ENCODE peak calls at places on chromosomes 2 and 18, in six cellular contexts. Z, F, O, R, L and P are unnamed samples.

GRCh38 chr2:29747786-29748470 is 173.5 kb downstream of the ALK start:
- DNase-seq in Z (peak; percentile 3), F (no peak), O (peak; percentile 93), R (peak; percentile 77), L (peak; percentile 7), P (no peak)

GRCh38 chr2:108988796-108989713 is at the start of gene EDAR:
- DNase-seq in Z (peak; percentile 18), F (no peak), O (no peak), R (peak; percentile 64), L (peak; percentile 54), P (peak; percentile 77)

GRCh38 chr2:149648282-149649030 is 60.9 kb upstream of the MMADHC start:
- DNase-seq in Z (peak; percentile 3), F (no peak), O (peak; percentile 99), R (peak; percentile 17), L (no peak), P (no peak)

GRCh38 chr2:73717251-73717606 is 19.9 kb downstream of the TPRKB start:
- DNase-seq in Z (no peak), F (no peak), O (no peak), R (no peak), L (no peak), P (no peak)

GRCh38 chr2:162256621-162257020 is 13.4 kb upstream of the FAP start:
- DNase-seq in Z (no peak), F (no peak), O (peak; percentile 37), R (no peak), L (no peak), P (no peak)

GRCh38 chr2:10036095-10036879 is 7.1 kb upstream of the KLF11 start:
- DNase-seq in Z (no peak), F (no peak), O (peak; percentile 63), R (peak; percentile 95), L (no peak), P (no peak)

GRCh38 chr2:139791330-139791729 is 1011.1 kb upstream of the NXPH2 start:
- DNase-seq in Z (no peak), F (no peak), O (no peak), R (no peak), L (no peak), P (no peak)

GRCh38 chr2:231701456-231702373 is 6.6 kb upstream of the PTMA start:
- DNase-seq in Z (no peak), F (no peak), O (peak; percentile 57), R (no peak), L (peak; percentile 45), P (no peak)

GRCh38 chr2:157261199-157261782 is 3.8 kb downstream of the GALNT5 start:
- DNase-seq in Z (peak; percentile 99), F (no peak), O (peak; percentile 75), R (peak; percentile 70), L (no peak), P (peak; percentile 8)

GRCh38 chr2:100819365-100820345 is at the start of gene NPAS2:
- DNase-seq in Z (no peak), F (no peak), O (peak; percentile 46), R (peak; percentile 47), L (peak; percentile 35), P (peak; percentile 67)

GRCh38 chr2:121363632-121364420 is 78.8 kb upstream of the TFCP2L1 start:
- DNase-seq in Z (no peak), F (no peak), O (peak; percentile 88), R (no peak), L (no peak), P (no peak)

GRCh38 chr2:161204846-161205245 is 44.6 kb downstream of the TANK start:
- DNase-seq in Z (no peak), F (no peak), O (peak; percentile 60), R (no peak), L (no peak), P (no peak)

GRCh38 chr2:232854082-232854481 is 16.0 kb upstream of the SNORC start:
- DNase-seq in Z (peak; percentile 89), F (no peak), O (peak; percentile 88), R (no peak), L (no peak), P (no peak)

GRCh38 chr2:196504788-196505187 is 134.7 kb upstream of the CCDC150 start:
- DNase-seq in Z (no peak), F (no peak), O (no peak), R (no peak), L (no peak), P (no peak)

GRCh38 chr18:48715651-48716354 is 177.0 kb downstream of the CTIF start:
- DNase-seq in Z (no peak), F (no peak), O (no peak), R (no peak), L (no peak), P (no peak)

GRCh38 chr2:71816815-71817214 is 330.8 kb downstream of the CYP26B1 start:
- DNase-seq in Z (no peak), F (no peak), O (no peak), R (no peak), L (no peak), P (no peak)

GRCh38 chr18:56469582-56469981 is 168.8 kb downstream of the TXNL1 start:
- DNase-seq in Z (no peak), F (no peak), O (peak; percentile 8), R (no peak), L (no peak), P (no peak)
- TF ChIP-seq BHLHE40 in Z (no peak), F (no peak), O (no peak), R (no peak), L (no peak), P (no peak)

GRCh38 chr2:54613794-54614257 is 109.6 kb upstream of the EML6 start:
- DNase-seq in Z (no peak), F (no peak), O (peak; percentile 84), R (peak; percentile 22), L (no peak), P (no peak)
- TF ChIP-seq BHLHE40 in Z (no peak), F (no peak), O (no peak), R (no peak), L (no peak), P (no peak)

DNA sequence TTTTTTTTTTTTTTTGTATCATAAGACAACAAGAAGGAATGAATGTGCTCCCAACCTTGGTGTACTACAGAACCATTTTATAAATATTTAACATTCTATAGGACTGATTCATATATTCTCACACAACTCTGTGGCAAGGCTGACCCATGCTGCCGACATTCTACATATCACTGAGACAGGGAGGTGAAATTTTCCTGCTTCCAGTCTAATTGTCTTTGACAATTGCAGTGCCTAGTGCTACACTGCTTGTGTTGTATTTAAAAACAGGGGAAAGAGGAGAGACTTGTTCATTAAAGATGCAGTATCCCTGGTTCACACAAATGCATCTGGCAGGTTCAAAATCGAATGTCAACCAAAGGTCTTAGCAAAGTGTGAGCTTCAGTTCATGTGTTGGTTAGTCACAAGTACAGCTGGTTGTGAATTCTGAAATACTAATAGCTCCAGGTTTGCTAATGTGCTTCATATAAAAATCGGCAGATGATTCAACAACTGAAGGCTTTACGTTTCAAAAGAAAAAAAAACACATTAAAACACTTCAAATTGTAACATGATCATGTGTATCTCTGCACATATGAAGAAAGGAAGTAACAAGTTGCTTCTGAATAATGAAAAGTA is 130.8 kb downstream of the FIGN start:
- DNase-seq in Z (no peak), F (no peak), O (peak; percentile 79), R (no peak), L (no peak), P (no peak)
- TF ChIP-seq BHLHE40 in Z (no peak), F (no peak), O (no peak), R (no peak), L (no peak), P (no peak)

DNA sequence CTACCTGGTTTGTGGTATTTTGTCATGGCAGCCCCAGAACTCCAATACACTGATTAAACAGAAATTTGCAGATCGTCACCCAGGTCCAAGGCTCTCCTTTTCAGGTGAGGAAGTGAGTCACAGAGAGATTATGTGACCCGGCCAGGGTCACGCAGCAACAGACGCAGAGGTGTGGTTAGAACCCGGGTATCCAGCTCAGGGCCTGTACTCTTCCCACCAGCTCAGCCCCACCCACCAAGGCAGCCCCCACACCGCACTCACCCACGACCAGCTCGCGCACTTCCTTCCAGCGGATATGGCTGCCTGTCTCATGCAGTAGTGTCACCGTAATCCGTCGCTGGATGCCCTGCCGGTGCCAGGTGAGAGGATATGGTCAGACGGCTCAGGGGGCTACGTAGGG is 48.1 kb downstream of the AQP12A start:
- DNase-seq in Z (no peak), F (no peak), O (no peak), R (no peak), L (no peak), P (no peak)
- TF ChIP-seq BHLHE40 in Z (no peak), F (no peak), O (no peak), R (no peak), L (no peak), P (no peak)

GRCh38 chr2:47785986-47786385 is 3.0 kb downstream of the MSH6 start:
- DNase-seq in Z (no peak), F (no peak), O (no peak), R (no peak), L (no peak), P (no peak)

GRCh38 chr2:47783491-47784330 is 766 bp downstream of the MSH6 start:
- DNase-seq in Z (peak; percentile 85), F (peak; percentile 12), O (peak; percentile 32), R (peak; percentile 85), L (peak; percentile 60), P (peak; percentile 80)

GRCh38 chr2:47784349-47784851 is 1.5 kb downstream of the MSH6 start:
- DNase-seq in Z (no peak), F (no peak), O (peak; percentile 34), R (no peak), L (no peak), P (no peak)

GRCh38 chr2:47779416-47779790 is 3.5 kb upstream of the MSH6 start:
- DNase-seq in Z (no peak), F (no peak), O (no peak), R (no peak), L (no peak), P (no peak)

GRCh38 chr2:47782557-47783490 is at the start of gene MSH6:
- DNase-seq in Z (peak; percentile 92), F (peak; percentile 39), O (peak; percentile 82), R (peak; percentile 95), L (peak; percentile 85), P (peak; percentile 94)
- TF ChIP-seq BHLHE40 in Z (peak; percentile 69), F (peak; percentile 83), O (peak; percentile 60), R (peak; percentile 42), L (peak; percentile 68), P (no peak)

DNA sequence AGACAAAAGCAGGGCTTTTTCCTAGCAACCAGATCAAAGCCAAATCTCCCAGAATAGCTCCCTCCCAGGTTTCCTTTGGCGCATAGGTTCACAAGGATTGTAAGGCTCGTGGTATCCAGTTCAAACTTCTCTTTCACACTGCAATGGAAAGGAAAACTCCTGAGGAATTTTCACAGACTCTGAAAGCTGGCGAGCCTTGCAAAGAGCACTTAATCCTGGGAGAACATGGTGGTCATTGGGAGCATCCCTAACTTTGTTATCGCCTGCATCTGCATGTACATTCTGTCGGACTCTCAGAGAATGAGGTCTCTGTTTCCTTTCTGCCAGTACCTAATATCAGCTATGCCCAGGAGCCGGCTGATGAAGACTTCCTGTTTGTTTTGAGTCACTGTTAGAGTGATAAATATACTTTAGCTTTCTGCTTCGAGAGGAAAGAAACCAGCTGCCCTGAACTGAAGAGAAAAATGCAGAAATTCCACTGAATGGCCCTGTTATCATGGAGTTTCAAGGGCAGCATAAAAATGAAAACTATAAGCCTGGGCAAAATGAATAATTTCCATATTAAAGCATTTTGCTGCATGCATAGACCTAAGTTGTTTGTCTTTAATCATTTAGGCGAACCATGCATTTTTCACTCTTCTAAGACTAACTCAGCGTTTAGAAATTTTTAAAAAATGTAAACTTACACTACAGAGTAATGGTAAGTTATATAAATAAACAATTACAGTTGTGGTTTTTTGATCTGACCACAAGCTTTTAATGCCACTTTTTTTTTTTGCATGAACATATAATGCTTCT is 76.4 kb upstream of the ZEB2 start:
- DNase-seq in Z (peak; percentile 84), F (no peak), O (peak; percentile 69), R (peak; percentile 13), L (peak; percentile 33), P (no peak)
- TF ChIP-seq BHLHE40 in Z (no peak), F (no peak), O (no peak), R (no peak), L (no peak), P (no peak)